ENCODE peak calls at places on chromosomes 11 and 22, in four cellular contexts. One of them, this sample, is unnamed.

GRCh38 chr22:20024225-20025087 is 3.5 kb downstream of the TANGO2 start:
- DNase-seq in A673: no peak
- DNase-seq in stomach: no peak
- DNase-seq in body of pancreas: peak; percentile 33
- DNase-seq in this sample: peak; percentile 66

GRCh38 chr22:36036167-36036624 is 7.6 kb upstream of the RBFOX2 start:
- DNase-seq in stomach: no peak
- DNase-seq in body of pancreas: no peak
- DNase-seq in A673: no peak
- DNase-seq in this sample: no peak

GRCh38 chr11:36454551-36454950 is 55.5 kb downstream of the TRAF6 start:
- DNase-seq in A673: no peak
- DNase-seq in stomach: no peak
- DNase-seq in body of pancreas: no peak
- DNase-seq in this sample: no peak

GRCh38 chr11:32325187-32325586 is 110.2 kb downstream of the WT1 start:
- DNase-seq in body of pancreas: no peak
- DNase-seq in A673: no peak
- DNase-seq in stomach: no peak
- DNase-seq in this sample: no peak

GRCh38 chr11:109303342-109303741 is 118.6 kb upstream of the C11orf87 start:
- DNase-seq in A673: no peak
- DNase-seq in stomach: no peak
- DNase-seq in body of pancreas: no peak
- DNase-seq in this sample: no peak

GRCh38 chr11:92782806-92783205 is 186.6 kb upstream of the MTNR1B start:
- DNase-seq in body of pancreas: no peak
- DNase-seq in stomach: no peak
- DNase-seq in A673: no peak
- DNase-seq in this sample: no peak

GRCh38 chr11:62472063-62472884 is 53.4 kb downstream of the SCGB1A1 start:
- DNase-seq in A673: peak; percentile 71
- DNase-seq in stomach: no peak
- DNase-seq in body of pancreas: peak; percentile 4
- DNase-seq in this sample: no peak

GRCh38 chr22:24146190-24146616 is 35.1 kb upstream of the SUSD2 start:
- DNase-seq in A673: peak; percentile 31
- DNase-seq in body of pancreas: peak; percentile 87
- DNase-seq in stomach: peak; percentile 58
- DNase-seq in this sample: no peak

GRCh38 chr11:94519478-94520084 is 7.3 kb downstream of the C11orf97 start:
- DNase-seq in A673: peak; percentile 59
- DNase-seq in body of pancreas: peak; percentile 21
- DNase-seq in stomach: no peak
- DNase-seq in this sample: no peak

GRCh38 chr22:39212721-39213376 is 31.9 kb downstream of the PDGFB start:
- DNase-seq in body of pancreas: no peak
- DNase-seq in A673: no peak
- DNase-seq in stomach: no peak
- DNase-seq in this sample: peak; percentile 47

GRCh38 chr11:92948116-92948515 is 21.3 kb upstream of the MTNR1B start:
- DNase-seq in A673: no peak
- DNase-seq in body of pancreas: peak; percentile 68
- DNase-seq in stomach: peak; percentile 70
- DNase-seq in this sample: no peak

GRCh38 chr11:16179668-16180067 is 176.7 kb downstream of the SOX6 start:
- DNase-seq in A673: peak; percentile 86
- DNase-seq in stomach: no peak
- DNase-seq in body of pancreas: no peak
- DNase-seq in this sample: no peak

GRCh38 chr22:23109079-23109347 is 32.8 kb downstream of the RSPH14 start:
- DNase-seq in A673: no peak
- DNase-seq in body of pancreas: no peak
- DNase-seq in stomach: no peak
- DNase-seq in this sample: no peak

GRCh38 chr11:77559686-77560425 is 29.9 kb upstream of the AQP11 start:
- DNase-seq in stomach: no peak
- DNase-seq in A673: no peak
- DNase-seq in body of pancreas: no peak
- DNase-seq in this sample: no peak

GRCh38 chr11:67055812-67056211 is 835 bp upstream of the RHOD start:
- DNase-seq in A673: no peak
- DNase-seq in stomach: peak; percentile 37
- DNase-seq in body of pancreas: peak; percentile 53
- DNase-seq in this sample: no peak
- H3K4me3 ChIP-seq in A673: no peak overlapping the region
- H3K4me3 ChIP-seq in stomach: peak overlapping the region; percentile 64
- H3K4me3 ChIP-seq in body of pancreas: no peak overlapping the region
- H3K4me3 ChIP-seq in this sample: peak overlapping the region; percentile 79

DNA sequence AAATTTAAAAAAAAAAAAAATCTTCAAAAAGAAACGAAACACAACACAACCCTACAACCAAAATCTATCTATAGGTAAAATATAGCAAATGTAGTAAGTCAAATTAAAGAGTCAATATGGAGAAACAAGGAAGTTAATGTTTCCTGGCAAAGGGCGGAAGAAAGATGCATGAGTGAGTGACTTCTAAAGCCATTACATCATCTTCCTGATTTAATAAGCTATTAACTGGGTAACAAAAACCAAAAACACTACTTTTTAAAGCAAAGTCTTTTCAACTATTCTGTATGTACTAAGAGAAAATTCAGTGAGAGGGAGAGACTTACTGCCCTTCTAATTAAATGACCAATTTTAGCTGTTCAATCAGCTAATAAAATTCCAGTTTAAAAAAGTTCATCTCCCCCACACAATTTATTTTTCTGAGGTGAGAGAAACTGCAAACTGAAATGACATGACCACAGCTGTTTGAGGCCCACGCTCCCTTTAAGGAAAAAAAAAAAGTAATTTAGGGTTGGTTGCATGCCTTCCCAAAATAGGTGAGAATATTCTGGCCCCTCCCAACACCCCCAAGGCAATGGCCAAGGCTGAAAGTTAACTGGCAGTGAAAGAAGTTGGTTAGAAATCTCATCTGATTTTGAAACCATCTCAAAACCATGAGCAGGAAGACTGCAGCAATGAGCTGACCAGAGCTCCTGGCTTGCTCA is 5.9 kb downstream of the SF1 start:
- DNase-seq in stomach: no peak
- DNase-seq in A673: no peak
- DNase-seq in body of pancreas: no peak
- DNase-seq in this sample: no peak
- H3K4me3 ChIP-seq in stomach: no peak overlapping the region
- H3K4me3 ChIP-seq in A673: no peak overlapping the region
- H3K4me3 ChIP-seq in body of pancreas: no peak overlapping the region
- H3K4me3 ChIP-seq in this sample: no peak overlapping the region

GRCh38 chr11:100681064-100681502 is 6.0 kb upstream of the ARHGAP42 start:
- DNase-seq in body of pancreas: peak; percentile 42
- DNase-seq in stomach: peak; percentile 78
- DNase-seq in A673: no peak
- DNase-seq in this sample: no peak
- H3K4me3 ChIP-seq in body of pancreas: no peak overlapping the region
- H3K4me3 ChIP-seq in stomach: no peak overlapping the region
- H3K4me3 ChIP-seq in A673: no peak overlapping the region
- H3K4me3 ChIP-seq in this sample: no peak overlapping the region

DNA sequence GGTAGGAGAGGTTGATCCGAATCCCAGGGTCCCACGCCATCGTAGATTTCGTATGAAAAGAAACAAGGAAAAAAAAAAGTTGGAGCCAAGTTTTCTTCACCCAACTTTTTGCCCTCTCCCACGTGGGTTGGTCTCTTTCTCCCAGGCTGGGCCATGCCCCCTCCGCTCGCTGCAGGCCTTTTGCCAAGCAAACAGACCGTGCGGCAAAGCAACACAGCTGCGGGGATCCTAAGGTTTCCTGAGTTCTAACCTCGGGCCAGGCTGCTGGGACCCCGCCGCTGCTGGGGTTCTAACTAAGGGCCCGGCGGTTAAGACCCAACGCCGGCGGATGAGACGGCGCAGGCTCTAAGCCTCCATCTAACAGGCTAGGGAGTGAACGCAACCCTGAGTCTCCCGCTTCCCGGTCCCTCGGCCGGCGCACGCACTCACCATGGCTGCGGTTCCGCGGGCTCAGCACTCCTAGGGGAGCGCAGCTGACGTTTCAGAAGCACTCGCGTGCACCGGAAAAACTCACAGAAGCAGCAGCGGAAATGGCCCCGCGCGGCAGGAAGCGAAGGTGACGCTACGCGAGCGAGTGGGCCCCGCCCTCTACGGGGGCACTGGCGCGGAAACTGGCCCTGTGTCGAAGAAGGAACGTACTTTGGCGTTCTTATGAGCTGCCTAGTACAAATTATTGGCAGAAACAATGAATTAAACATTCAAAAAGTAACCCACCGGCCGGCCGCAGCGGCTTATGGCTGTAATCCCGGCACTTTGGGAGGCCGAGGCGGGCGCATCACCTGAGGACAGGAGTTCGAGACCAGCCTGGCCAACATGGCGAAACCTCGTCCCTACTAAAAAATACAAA is at the start of gene SNU13:
- DNase-seq in A673: peak; percentile 97
- DNase-seq in stomach: peak; percentile 94
- DNase-seq in body of pancreas: peak; percentile 93
- DNase-seq in this sample: peak; percentile 95
- H3K4me3 ChIP-seq in A673: peak within 1 kb of the TSS; percentile 69
- H3K4me3 ChIP-seq in stomach: peak within 1 kb of the TSS; percentile 77
- H3K4me3 ChIP-seq in body of pancreas: peak within 1 kb of the TSS; percentile 73
- H3K4me3 ChIP-seq in this sample: peak within 1 kb of the TSS; percentile 86